ENCODE peak calls at places on chromosomes 6 and 20, in eight cellular contexts. W is aorta, J is keratinocyte, K is H1, E is heart right ventricle, X is ovary, T is transverse colon, Y is IMR-90. I is an unnamed sample.
A peak's percentile ranks its signal among the peaks of the same experiment; 100 is the strongest.

GRCh38 chr6:5162401-5162800 is 77.3 kb downstream of the PPP1R3G start:
- DNase-seq in Y (no peak), J (no peak), W (no peak), E (no peak), X (no peak), K (no peak), T (no peak), I (no peak)

GRCh38 chr6:52571099-52571755 is 5.6 kb downstream of the TRAM2 start:
- DNase-seq in X (no peak), E (peak; percentile 8), J (no peak), W (peak; percentile 61), Y (no peak), K (no peak), T (no peak), I (no peak)

GRCh38 chr6:12327391-12327790 is 37.2 kb downstream of the EDN1 start:
- DNase-seq in Y (peak; percentile 45), T (no peak), K (no peak), X (no peak), W (no peak), J (no peak), E (no peak), I (no peak)

GRCh38 chr6:158517581-158517980 is 42.3 kb upstream of the TMEM181 start:
- DNase-seq in X (no peak), Y (no peak), E (no peak), K (no peak), J (no peak), W (no peak), T (no peak), I (no peak)

GRCh38 chr20:56400001-56400640 is 7.7 kb downstream of the CSTF1 start:
- DNase-seq in W (no peak), T (peak; percentile 38), J (no peak), X (peak; percentile 46), K (peak; percentile 55), E (peak; percentile 71), Y (peak; percentile 84), I (peak; percentile 56)

GRCh38 chr20:16337707-16338106 is 235.5 kb downstream of the KIF16B start:
- DNase-seq in J (no peak), Y (no peak), E (no peak), K (no peak), T (no peak), W (no peak), X (no peak), I (no peak)

GRCh38 chr6:39353698-39354315 is 31.3 kb upstream of the KCNK16 start:
- DNase-seq in T (no peak), Y (no peak), W (no peak), X (no peak), K (no peak), E (no peak), J (no peak), I (no peak)

GRCh38 chr6:138727182-138727581 is 46.4 kb upstream of the CCDC28A start:
- DNase-seq in X (no peak), T (no peak), W (no peak), J (no peak), Y (no peak), E (no peak), K (no peak), I (no peak)

GRCh38 chr6:26064619-26065257 is 22.5 kb upstream of the HFE start:
- DNase-seq in W (no peak), Y (peak; percentile 59), E (no peak), K (no peak), X (no peak), T (no peak), J (no peak), I (no peak)

GRCh38 chr20:47318027-47318595 is 38.4 kb downstream of the ZMYND8 start:
- DNase-seq in W (peak; percentile 54), K (peak; percentile 59), X (peak; percentile 51), T (peak; percentile 73), E (peak; percentile 76), Y (peak; percentile 65), J (peak; percentile 49), I (peak; percentile 70)

GRCh38 chr20:37207176-37207575 is 27.8 kb upstream of the MROH8 start:
- DNase-seq in T (no peak), E (no peak), X (no peak), W (no peak), Y (no peak), J (no peak), K (no peak), I (no peak)

GRCh38 chr6:118403036-118403435 is 145.1 kb upstream of the PLN start:
- DNase-seq in E (no peak), Y (peak; percentile 35), J (no peak), W (no peak), K (no peak), X (no peak), T (no peak), I (no peak)

DNA sequence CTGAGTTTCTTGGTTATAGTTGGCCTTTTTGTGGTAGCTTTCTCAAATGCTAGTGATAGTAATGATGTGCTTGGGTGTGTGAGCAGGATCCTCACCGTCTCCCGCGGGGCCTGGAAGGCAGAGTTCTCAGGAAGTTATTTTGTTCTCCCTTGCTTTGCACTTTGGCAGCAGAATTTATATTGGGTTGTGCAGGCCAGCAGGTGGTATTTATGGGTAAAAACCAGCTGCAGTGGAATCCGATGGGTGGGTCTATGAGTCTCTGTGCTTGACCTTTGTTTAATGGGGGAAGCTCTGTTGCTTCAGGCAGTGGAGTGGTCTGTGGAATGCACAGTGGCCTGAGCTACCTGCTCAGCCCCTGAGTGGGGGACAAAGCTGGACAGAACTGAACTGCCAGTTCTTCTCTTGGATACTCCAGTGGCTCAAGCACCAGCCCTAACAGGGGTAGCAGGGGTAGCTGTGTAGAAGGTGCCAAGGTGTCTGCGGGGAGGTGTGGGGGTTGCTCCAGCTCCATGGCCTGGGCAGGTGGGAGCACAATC is 27.3 kb downstream of the IGF2R start:
- DNase-seq in E (no peak), Y (no peak), X (no peak), K (no peak), T (no peak), W (no peak), J (no peak), I (no peak)
- H3K4me1 ChIP-seq in E (peaks cover 9% of the 10 kb centered on the region), Y (no peaks in the 10 kb centered on the region), X (no peaks in the 10 kb centered on the region), K (peaks cover 5% of the 10 kb centered on the region), T (peaks cover 5% of the 10 kb centered on the region), W (peaks cover 2% of the 10 kb centered on the region), J (peaks cover 15% of the 10 kb centered on the region), I (peaks cover 12% of the 10 kb centered on the region)

GRCh38 chr6:18138906-18139305 is 16.0 kb downstream of the TPMT start:
- DNase-seq in K (no peak), E (no peak), W (no peak), T (no peak), X (no peak), J (no peak), Y (no peak), I (no peak)

GRCh38 chr6:18139935-18140621 is 14.8 kb downstream of the TPMT start:
- DNase-seq in T (peak; percentile 55), E (no peak), X (no peak), K (no peak), J (no peak), W (no peak), Y (no peak), I (no peak)

GRCh38 chr6:18147160-18147559 is 7.7 kb downstream of the TPMT start:
- DNase-seq in J (no peak), X (no peak), K (no peak), E (no peak), T (no peak), W (no peak), Y (peak; percentile 66), I (no peak)

GRCh38 chr6:18141805-18142590 is 12.9 kb downstream of the TPMT start:
- DNase-seq in X (no peak), W (no peak), Y (no peak), K (no peak), E (no peak), T (no peak), J (no peak), I (no peak)

DNA sequence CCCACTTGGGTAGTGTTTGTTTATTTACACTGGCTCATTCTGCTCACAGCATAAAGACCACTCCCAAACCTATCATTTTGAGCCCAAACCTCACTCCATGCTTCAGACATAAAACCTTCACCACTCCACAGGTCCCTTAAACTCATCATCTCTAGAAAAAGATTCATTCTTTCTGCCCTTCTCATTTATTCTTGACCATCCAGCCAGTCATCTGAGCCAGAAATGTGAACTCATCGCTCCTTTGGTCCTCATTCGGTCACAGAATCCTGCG is 12.4 kb downstream of the TPMT start:
- DNase-seq in K (no peak), W (no peak), T (no peak), E (no peak), J (no peak), X (no peak), Y (no peak), I (no peak)
- H3K36me3 ChIP-seq in K (peaks cover 15% of the 10 kb centered on the region), W (peaks cover 6% of the 10 kb centered on the region), T (no peaks in the 10 kb centered on the region), E (no peaks in the 10 kb centered on the region), J (peaks cover 21% of the 10 kb centered on the region), X (no peaks in the 10 kb centered on the region), Y (peaks cover 3% of the 10 kb centered on the region), I (peaks cover 46% of the 10 kb centered on the region)

GRCh38 chr6:7131390-7131789 is 23.6 kb downstream of the RREB1 start:
- DNase-seq in J (no peak), T (no peak), Y (no peak), K (no peak), X (no peak), E (no peak), W (no peak), I (no peak)
- H3K4me1 ChIP-seq in J (peaks cover 46% of the 10 kb centered on the region), T (peaks cover 35% of the 10 kb centered on the region), Y (peaks cover 6% of the 10 kb centered on the region), K (peaks cover 2% of the 10 kb centered on the region), X (peaks cover 2% of the 10 kb centered on the region), E (peaks cover 34% of the 10 kb centered on the region), W (no peaks in the 10 kb centered on the region), I (peaks cover 2% of the 10 kb centered on the region)

GRCh38 chr6:62324817-62325216 is 38.8 kb upstream of the KHDRBS2 start:
- DNase-seq in E (no peak), X (no peak), T (no peak), K (no peak), J (no peak), Y (no peak), W (no peak), I (no peak)

GRCh38 chr6:62328607-62329006 is 42.6 kb upstream of the KHDRBS2 start:
- DNase-seq in E (no peak), K (no peak), Y (no peak), W (no peak), T (no peak), J (no peak), X (no peak), I (no peak)

DNA sequence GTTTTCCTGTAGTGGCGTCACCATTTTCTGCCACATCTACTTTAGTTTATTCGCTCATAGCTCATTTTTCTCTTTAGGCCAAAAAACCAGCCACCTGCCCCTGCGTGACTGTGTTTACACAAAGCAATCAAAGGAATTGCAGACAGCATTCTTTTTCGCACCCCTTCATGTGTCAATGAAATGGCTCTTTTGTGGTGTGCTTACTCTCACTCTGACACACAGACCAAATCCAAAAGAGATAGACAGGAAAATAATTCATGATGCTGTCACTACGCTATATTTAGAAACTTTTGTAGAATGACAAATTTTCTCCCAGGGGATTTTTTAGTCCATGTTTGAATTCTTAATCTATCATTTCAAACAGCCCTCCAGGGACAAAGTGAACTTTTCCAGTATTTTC is 37.8 kb upstream of the KHDRBS2 start:
- DNase-seq in Y (no peak), W (no peak), X (no peak), K (no peak), J (no peak), T (no peak), E (no peak), I (no peak)
- H3K36me3 ChIP-seq in Y (no peaks in the 10 kb centered on the region), W (no peaks in the 10 kb centered on the region), X (no peaks in the 10 kb centered on the region), K (no peaks in the 10 kb centered on the region), J (no peaks in the 10 kb centered on the region), T (no peaks in the 10 kb centered on the region), E (no peaks in the 10 kb centered on the region), I (no peaks in the 10 kb centered on the region)

GRCh38 chr6:36118550-36119107 is 11.7 kb upstream of the MAPK13 start:
- DNase-seq in E (no peak), T (peak; percentile 51), Y (no peak), J (no peak), W (no peak), X (no peak), K (no peak), I (no peak)
- H3K4me1 ChIP-seq in E (peaks cover 11% of the 10 kb centered on the region), T (peaks cover 33% of the 10 kb centered on the region), Y (peaks cover 6% of the 10 kb centered on the region), J (peaks cover 12% of the 10 kb centered on the region), W (no peaks in the 10 kb centered on the region), X (no peaks in the 10 kb centered on the region), K (peaks cover 4% of the 10 kb centered on the region), I (peaks cover 8% of the 10 kb centered on the region)

I was measured in NT2/D1.